ENCODE peak calls at places on chromosomes 2 and 18, in five cellular contexts. D, B, Q, T and J are unnamed samples.

GRCh38 chr2:103003750-103004250 is 242.0 kb downstream of the TMEM182 start:
- DNase-seq in Q (no peak), T (no peak), D (no peak), B (no peak), J (no peak)

GRCh38 chr2:54858021-54858681 is 134.7 kb downstream of the EML6 start:
- DNase-seq in T (no peak), B (no peak), D (no peak), Q (no peak), J (no peak)

GRCh38 chr18:74382481-74382880 is 66.8 kb downstream of the C18orf63 start:
- DNase-seq in T (no peak), D (no peak), B (no peak), Q (no peak), J (no peak)

GRCh38 chr2:236828820-236829219 is 256.9 kb upstream of the COPS8 start:
- DNase-seq in Q (no peak), B (no peak), D (no peak), T (no peak), J (no peak)

GRCh38 chr18:23307567-23308295 is 145.4 kb upstream of the RIOK3 start:
- DNase-seq in D (no peak), T (no peak), Q (no peak), B (no peak), J (no peak)

GRCh38 chr2:73203055-73203681 is 794 bp downstream of the NOTO start:
- DNase-seq in T (no peak), D (no peak), Q (no peak), B (no peak), J (no peak)

GRCh38 chr18:3703732-3704176 is 253.8 kb downstream of the TGIF1 start:
- DNase-seq in Q (peak), D (peak), T (no peak), B (peak), J (no peak)

GRCh38 chr2:204122425-204122824 is 185.9 kb downstream of the ICOS start:
- DNase-seq in Q (no peak), T (no peak), D (no peak), B (no peak), J (no peak)

GRCh38 chr2:60531638-60532216 is 21.7 kb downstream of the BCL11A start:
- DNase-seq in D (no peak), T (peak), B (no peak), Q (no peak), J (no peak)

GRCh38 chr18:79489900-79490592 is 94.3 kb downstream of the NFATC1 start:
- DNase-seq in T (no peak), D (no peak), B (no peak), Q (no peak), J (peak)

GRCh38 chr2:215652432-215652831 is 216.6 kb upstream of the FN1 start:
- DNase-seq in Q (no peak), B (no peak), T (no peak), D (no peak), J (no peak)

GRCh38 chr2:38079111-38080052 is 3.4 kb upstream of the CYP1B1 start:
- DNase-seq in Q (no peak), D (no peak), T (no peak), B (no peak), J (no peak)

GRCh38 chr2:138503652-138504051 is 2.1 kb downstream of the SPOPL start:
- DNase-seq in T (no peak), Q (no peak), B (no peak), D (no peak), J (no peak)

GRCh38 chr2:71905205-71905604 is 242.5 kb downstream of the CYP26B1 start:
- DNase-seq in T (no peak), Q (no peak), D (no peak), B (no peak), J (no peak)

GRCh38 chr2:20611077-20611843 is 39.6 kb downstream of the HS1BP3 start:
- DNase-seq in B (peak), Q (no peak), T (peak), D (peak), J (no peak)

GRCh38 chr2:41967426-41968181 is 80.2 kb upstream of the PKDCC start:
- DNase-seq in T (no peak), Q (no peak), B (peak), D (no peak), J (no peak)

GRCh38 chr18:12048010-12048826 is 45.4 kb upstream of the ANKRD62 start:
- DNase-seq in T (no peak), B (no peak), D (no peak), Q (no peak), J (no peak)

GRCh38 chr18:31774960-31775359 is 14.3 kb upstream of the SLC25A52 start:
- DNase-seq in B (no peak), D (no peak), T (no peak), Q (no peak), J (no peak)

GRCh38 chr2:40416486-40416885 is 35.4 kb downstream of the SLC8A1 start:
- DNase-seq in T (no peak), Q (no peak), B (no peak), D (no peak), J (no peak)

GRCh38 chr2:204177977-204178522 is 241.5 kb downstream of the ICOS start:
- DNase-seq in B (peak), Q (no peak), T (no peak), D (peak), J (peak)

GRCh38 chr2:164824865-164825264 is 16.8 kb downstream of the COBLL1 start:
- DNase-seq in Q (no peak), T (no peak), D (no peak), B (no peak), J (no peak)

GRCh38 chr2:95026471-95027368 is 1.2 kb downstream of the MAL start:
- DNase-seq in T (no peak), Q (no peak), B (no peak), D (no peak), J (no peak)

GRCh38 chr2:67996772-67997527 is 65.9 kb downstream of the C1D start:
- DNase-seq in B (no peak), Q (no peak), T (no peak), D (no peak), J (no peak)

GRCh38 chr18:12257996-12258718 is 4.0 kb downstream of the CIDEA start:
- DNase-seq in T (no peak), B (no peak), Q (no peak), D (no peak), J (no peak)

GRCh38 chr2:222671259-222672067 is at the start of gene MOGAT1:
- DNase-seq in D (peak), Q (peak), B (peak), T (peak), J (no peak)

GRCh38 chr2:2840101-2840531 is 509.0 kb upstream of the MYT1L start:
- DNase-seq in T (no peak), D (no peak), B (no peak), Q (no peak), J (no peak)

GRCh38 chr2:98436734-98437133 is 7.9 kb upstream of the INPP4A start:
- DNase-seq in T (no peak), D (peak), Q (no peak), B (no peak), J (no peak)

GRCh38 chr2:53636616-53637015 is 131.0 kb upstream of the CHAC2 start:
- DNase-seq in T (no peak), Q (no peak), B (no peak), D (no peak), J (no peak)

GRCh38 chr2:205714058-205714776 is 31.9 kb downstream of the NRP2 start:
- DNase-seq in B (no peak), T (no peak), Q (no peak), D (no peak), J (no peak)

GRCh38 chr2:22499082-22499844 is 885.7 kb upstream of the KLHL29 start:
- DNase-seq in Q (no peak), T (no peak), B (no peak), D (peak), J (no peak)
- H3K27ac ChIP-seq in Q (no peak), T (no peak), B (no peak), D (peak), J (no peak)

GRCh38 chr2:135587958-135588357 is 56.7 kb downstream of the R3HDM1 start:
- DNase-seq in T (no peak), B (no peak), D (no peak), Q (no peak), J (no peak)

GRCh38 chr2:135586148-135586547 is 54.9 kb downstream of the R3HDM1 start:
- DNase-seq in T (no peak), Q (no peak), D (no peak), B (no peak), J (no peak)

GRCh38 chr2:135582383-135582782 is 51.1 kb downstream of the R3HDM1 start:
- DNase-seq in B (no peak), Q (no peak), D (no peak), T (no peak), J (no peak)

GRCh38 chr2:135581282-135581681 is 50.0 kb downstream of the R3HDM1 start:
- DNase-seq in D (no peak), Q (no peak), T (no peak), B (no peak), J (no peak)

GRCh38 chr2:135585586-135585985 is 54.3 kb downstream of the R3HDM1 start:
- DNase-seq in Q (no peak), D (no peak), T (no peak), B (no peak), J (no peak)
- TF ChIP-seq CTCF in Q (no peak), D (no peak), T (no peak), B (no peak), J (no peak)

GRCh38 chr2:144438722-144439508 is 81.0 kb downstream of the ZEB2 start:
- DNase-seq in D (no peak), B (no peak), T (no peak), Q (no peak), J (no peak)
- H3K27ac ChIP-seq in D (peak), B (no peak), T (no peak), Q (no peak), J (no peak)

DNA sequence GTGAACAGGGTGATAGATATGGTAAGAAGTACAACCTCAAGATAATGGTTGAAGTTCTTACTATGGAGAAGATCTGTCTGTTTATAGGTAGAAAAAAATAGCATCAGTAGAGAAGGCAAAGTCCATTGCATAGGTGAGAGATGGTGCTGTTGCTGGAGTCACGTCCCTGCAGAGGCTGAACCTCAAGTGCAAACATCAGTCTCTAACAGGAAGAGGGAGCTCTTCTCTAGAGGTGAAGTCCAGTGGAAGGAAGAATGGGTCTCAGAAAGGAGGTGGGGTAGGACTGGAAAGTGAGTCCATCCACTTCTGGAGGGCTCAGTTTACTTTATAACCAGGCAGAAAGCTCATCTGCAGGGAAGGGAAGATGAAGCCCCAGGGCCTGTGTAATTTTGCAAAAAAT is 337.7 kb downstream of the MEIS1 start:
- DNase-seq in D (no peak), Q (no peak), T (no peak), B (no peak), J (no peak)
- TF ChIP-seq CTCF in D (no peak), Q (no peak), T (no peak), B (no peak), J (no peak)

GRCh38 chr2:234885113-234885512 is 66.7 kb upstream of the SH3BP4 start:
- DNase-seq in Q (no peak), B (peak), D (no peak), T (no peak), J (no peak)
- H3K27ac ChIP-seq in Q (peak), B (peak), D (no peak), T (no peak), J (no peak)

DNA sequence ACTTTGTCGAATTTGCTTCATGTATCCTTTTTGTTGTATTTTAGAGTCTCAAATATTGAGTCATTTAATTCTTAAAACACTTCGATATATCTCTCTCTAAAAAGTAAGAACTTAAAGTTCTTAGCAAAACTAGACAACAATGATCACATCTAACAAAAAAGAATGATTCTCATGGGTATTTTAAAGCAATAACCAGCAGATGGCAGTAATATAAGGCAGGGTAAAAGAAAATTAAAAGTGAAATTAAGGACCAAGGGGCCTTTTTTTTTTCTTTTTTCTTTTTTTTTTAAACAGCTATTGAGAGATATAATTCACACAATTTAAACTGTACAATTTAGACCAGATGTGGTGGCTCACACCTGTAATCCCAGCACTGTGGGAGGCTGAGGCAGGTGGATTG is 9.9 kb upstream of the AOX1 start:
- DNase-seq in B (no peak), Q (no peak), D (no peak), T (no peak), J (no peak)
- TF ChIP-seq CTCF in B (peak), Q (peak), D (peak), T (no peak), J (peak)

GRCh38 chr2:172427990-172428840 is 829 bp downstream of the ITGA6 start:
- DNase-seq in B (peak), T (peak), Q (peak), D (peak), J (peak)
- H3K27ac ChIP-seq in B (peak), T (peak), Q (peak), D (peak), J (peak)

GRCh38 chr2:193371200-193371599 is 1176.5 kb upstream of the TMEFF2 start:
- DNase-seq in T (no peak), Q (no peak), D (no peak), B (no peak), J (no peak)
- TF ChIP-seq CTCF in T (no peak), Q (no peak), D (no peak), B (no peak), J (no peak)

GRCh38 chr2:46267616-46268015 is 29.6 kb upstream of the EPAS1 start:
- DNase-seq in B (no peak), Q (no peak), T (no peak), D (no peak), J (no peak)

GRCh38 chr2:46269545-46270273 is 27.5 kb upstream of the EPAS1 start:
- DNase-seq in Q (no peak), B (no peak), D (peak), T (no peak), J (no peak)

GRCh38 chr2:46266134-46266533 is 31.1 kb upstream of the EPAS1 start:
- DNase-seq in D (no peak), Q (no peak), T (no peak), B (no peak), J (no peak)

GRCh38 chr2:46268986-46269385 is 28.2 kb upstream of the EPAS1 start:
- DNase-seq in D (no peak), Q (no peak), B (no peak), T (no peak), J (no peak)

GRCh38 chr2:46268196-46268595 is 29.0 kb upstream of the EPAS1 start:
- DNase-seq in Q (no peak), T (no peak), D (no peak), B (no peak), J (no peak)
- H3K27ac ChIP-seq in Q (no peak), T (peak), D (peak), B (no peak), J (no peak)

GRCh38 chr2:62787381-62787780 is 81.9 kb downstream of the EHBP1 start:
- DNase-seq in D (no peak), Q (no peak), T (no peak), B (no peak), J (no peak)
- TF ChIP-seq CTCF in D (peak), Q (peak), T (no peak), B (peak), J (no peak)